ENCODE peak calls at places on chromosomes 1 and 21, in four cellular contexts. V is activated effector memory CD4-positive, alpha-beta T cell treated with anti-CD3 and anti-CD28 coated beads, Interleukin-2, amount 50 U/mL, for 16 hours; U is stimulated activated CD8-positive, alpha-beta memory T cell treated with anti-CD3 and anti-CD28 coated beads, Interleukin-4, amount 100 ng/mL, for 48 hours; F is AML-193. J is an unnamed sample.

GRCh38 chr1:230270940-230271325 is 155.2 kb downstream of the PGBD5 start:
- DNase-seq in V (peak; percentile 59), U (no peak), F (no peak), J (peak; percentile 37)

GRCh38 chr1:207890136-207890738 is 20.7 kb downstream of the CD34 start:
- DNase-seq in V (no peak), U (no peak), F (peak; percentile 6), J (peak; percentile 87)

GRCh38 chr1:100134872-100135271 is 1.9 kb downstream of the TRMT13 start:
- DNase-seq in V (no peak), U (no peak), F (no peak), J (no peak)

GRCh38 chr1:213693864-213694263 is 293.9 kb upstream of the PROX1 start:
- DNase-seq in V (no peak), U (no peak), F (no peak), J (no peak)

GRCh38 chr21:33975548-33976081 is 60.0 kb upstream of the ATP5PO start:
- DNase-seq in V (peak; percentile 82), U (peak; percentile 82), F (peak; percentile 87), J (peak; percentile 78)

GRCh38 chr21:15566692-15567091 is 163.1 kb upstream of the USP25 start:
- DNase-seq in V (no peak), U (no peak), F (no peak), J (no peak)

GRCh38 chr1:3066250-3066711 is 2.7 kb upstream of the PRDM16 start:
- DNase-seq in V (peak; percentile 45), U (no peak), F (no peak), J (no peak)

GRCh38 chr1:168365719-168366474 is 85.2 kb downstream of the TBX19 start:
- DNase-seq in V (no peak), U (no peak), F (no peak), J (no peak)

GRCh38 chr21:25956993-25957714 is 213.4 kb downstream of the APP start:
- DNase-seq in V (no peak), U (no peak), F (no peak), J (no peak)